ENCODE peak calls at places on chromosomes 13 and 19, in seven cellular contexts. Y is T-helper 1 cell; F is stimulated activated CD4-positive, alpha-beta T cell treated with anti-CD3 and anti-CD28 coated beads, Interleukin-1b, Interleukin-23, amount 100 ng/mL, for 24 hours; L is AG04450; K is EL; V is NCI-H460; D is mammary epithelial cell. P is an unnamed sample.

GRCh38 chr19:2963122-2963521 is 14.2 kb upstream of the TLE6 start:
- DNase-seq in Y (no peak), F (no peak), L (no peak), K (no peak), V (no peak), D (no peak), P (no peak)

GRCh38 chr13:41019027-41019487 is at the start of gene ELF1:
- DNase-seq in Y (peak; percentile 50), F (peak; percentile 12), L (no peak), K (peak; percentile 54), V (peak; percentile 64), D (peak; percentile 90), P (no peak)

GRCh38 chr19:17455711-17456123 is 5.0 kb downstream of the NXNL1 start:
- DNase-seq in Y (no peak), F (no peak), L (no peak), K (no peak), V (no peak), D (no peak), P (no peak)

GRCh38 chr13:112734696-112735547 is 45.1 kb downstream of the ATP11A start:
- DNase-seq in Y (no peak), F (no peak), L (no peak), K (no peak), V (no peak), D (no peak), P (no peak)

GRCh38 chr19:35098413-35099049 is 17.1 kb upstream of the FXYD3 start:
- DNase-seq in Y (no peak), F (no peak), L (no peak), K (no peak), V (no peak), D (peak; percentile 83), P (no peak)

GRCh38 chr19:31511696-31512095 is 162.5 kb upstream of the TSHZ3 start:
- DNase-seq in Y (no peak), F (no peak), L (no peak), K (no peak), V (no peak), D (no peak), P (no peak)

GRCh38 chr13:110107568-110108347 is 199.2 kb downstream of the COL4A1 start:
- DNase-seq in Y (no peak), F (no peak), L (no peak), K (no peak), V (no peak), D (no peak), P (no peak)

GRCh38 chr19:2603320-2603719 is 99.2 kb downstream of the GNG7 start:
- DNase-seq in Y (no peak), F (no peak), L (no peak), K (peak; percentile 74), V (no peak), D (no peak), P (no peak)

GRCh38 chr13:40932252-40932651 is 86.9 kb downstream of the ELF1 start:
- DNase-seq in Y (no peak), F (no peak), L (no peak), K (no peak), V (no peak), D (no peak), P (no peak)

GRCh38 chr19:48372904-48373303 is 8.7 kb downstream of the SYNGR4 start:
- DNase-seq in Y (no peak), F (no peak), L (no peak), K (no peak), V (no peak), D (peak; percentile 46), P (no peak)

GRCh38 chr13:21304256-21304655 is 127.8 kb downstream of the MRPL57 start:
- DNase-seq in Y (no peak), F (no peak), L (no peak), K (no peak), V (no peak), D (no peak), P (no peak)

GRCh38 chr19:15285896-15286591 is 46.3 kb downstream of the BRD4 start:
- DNase-seq in Y (no peak), F (no peak), L (no peak), K (no peak), V (no peak), D (no peak), P (no peak)

GRCh38 chr13:47426126-47426849 is 529.4 kb upstream of the HTR2A start:
- DNase-seq in Y (no peak), F (no peak), L (no peak), K (peak; percentile 50), V (no peak), D (peak; percentile 24), P (peak; percentile 8)

GRCh38 chr13:89688908-89689307 is 1658.6 kb upstream of the MIR17HG start:
- DNase-seq in Y (no peak), F (no peak), L (no peak), K (no peak), V (no peak), D (no peak), P (no peak)

GRCh38 chr19:35030257-35031071 is at the start of gene SCN1B:
- DNase-seq in Y (no peak), F (peak; percentile 63), L (no peak), K (peak; percentile 76), V (peak; percentile 41), D (peak; percentile 63), P (no peak)

GRCh38 chr13:76812206-76812882 is 73.9 kb downstream of the KCTD12 start:
- DNase-seq in Y (no peak), F (no peak), L (no peak), K (no peak), V (no peak), D (no peak), P (no peak)

GRCh38 chr13:113489549-113490495 is 689 bp downstream of the DCUN1D2 start:
- DNase-seq in Y (no peak), F (peak; percentile 9), L (no peak), K (peak; percentile 66), V (no peak), D (peak; percentile 38), P (no peak)